ENCODE peak calls at places on chromosomes 5 and 9, in four cellular contexts. One of them, this sample, is unnamed.

GRCh38 chr9:68704804-68705635 is at the start of gene PIP5K1B:
- DNase-seq in H1: peak
- DNase-seq in IMR-90: peak
- DNase-seq in mesendoderm: peak
- DNase-seq in this sample: peak

GRCh38 chr5:74035521-74035937 is 409.5 kb downstream of the ARHGEF28 start:
- DNase-seq in H1: no peak
- DNase-seq in IMR-90: peak
- DNase-seq in mesendoderm: peak
- DNase-seq in this sample: peak

GRCh38 chr9:78777747-78778146 is 480.8 kb downstream of the PSAT1 start:
- DNase-seq in H1: peak
- DNase-seq in IMR-90: no peak
- DNase-seq in mesendoderm: peak
- DNase-seq in this sample: peak

GRCh38 chr9:73548201-73548600 is 396.5 kb downstream of the ANXA1 start:
- DNase-seq in H1: no peak
- DNase-seq in IMR-90: no peak
- DNase-seq in mesendoderm: no peak
- DNase-seq in this sample: no peak

GRCh38 chr5:134708301-134708700 is 30.0 kb upstream of the CAMLG start:
- DNase-seq in H1: no peak
- DNase-seq in IMR-90: peak
- DNase-seq in mesendoderm: no peak
- DNase-seq in this sample: no peak

GRCh38 chr5:1294839-1295649 is at the start of gene TERT:
- DNase-seq in H1: peak
- DNase-seq in IMR-90: no peak
- DNase-seq in mesendoderm: peak
- DNase-seq in this sample: peak

GRCh38 chr9:7206221-7206758 is 448.5 kb downstream of the KDM4C start:
- DNase-seq in H1: no peak
- DNase-seq in IMR-90: no peak
- DNase-seq in mesendoderm: no peak
- DNase-seq in this sample: no peak

GRCh38 chr9:126162611-126163381 is 163.8 kb upstream of the MVB12B start:
- DNase-seq in H1: peak
- DNase-seq in IMR-90: no peak
- DNase-seq in mesendoderm: no peak
- DNase-seq in this sample: no peak

GRCh38 chr9:119675951-119676350 is 306.7 kb upstream of the BRINP1 start:
- DNase-seq in H1: no peak
- DNase-seq in IMR-90: no peak
- DNase-seq in mesendoderm: peak
- DNase-seq in this sample: no peak

GRCh38 chr5:52837591-52838001 is 49.9 kb downstream of the ITGA1 start:
- DNase-seq in H1: no peak
- DNase-seq in IMR-90: peak
- DNase-seq in mesendoderm: no peak
- DNase-seq in this sample: no peak

GRCh38 chr9:136653323-136654064 is 9.2 kb upstream of the EGFL7 start:
- DNase-seq in H1: no peak
- DNase-seq in IMR-90: no peak
- DNase-seq in mesendoderm: no peak
- DNase-seq in this sample: no peak

GRCh38 chr5:137405393-137405792 is 93.7 kb downstream of the SPOCK1 start:
- DNase-seq in H1: no peak
- DNase-seq in IMR-90: no peak
- DNase-seq in mesendoderm: peak
- DNase-seq in this sample: no peak

GRCh38 chr5:167049043-167049663 is 1242.3 kb upstream of the WWC1 start:
- DNase-seq in H1: no peak
- DNase-seq in IMR-90: no peak
- DNase-seq in mesendoderm: peak
- DNase-seq in this sample: peak

GRCh38 chr5:56023296-56023695 is 28.5 kb upstream of the IL6ST start:
- DNase-seq in H1: no peak
- DNase-seq in IMR-90: no peak
- DNase-seq in mesendoderm: no peak
- DNase-seq in this sample: no peak

GRCh38 chr5:96626956-96627355 is 35.2 kb upstream of the CAST start:
- DNase-seq in H1: no peak
- DNase-seq in IMR-90: peak
- DNase-seq in mesendoderm: no peak
- DNase-seq in this sample: no peak

GRCh38 chr9:97564291-97565175 is 63.1 kb downstream of the TMOD1 start:
- DNase-seq in H1: peak
- DNase-seq in IMR-90: peak
- DNase-seq in mesendoderm: no peak
- DNase-seq in this sample: peak

GRCh38 chr5:170572453-170572852 is 68.6 kb downstream of the KCNIP1 start:
- DNase-seq in H1: no peak
- DNase-seq in IMR-90: no peak
- DNase-seq in mesendoderm: no peak
- DNase-seq in this sample: no peak

GRCh38 chr9:23771746-23772145 is 54.3 kb downstream of the ELAVL2 start:
- DNase-seq in H1: no peak
- DNase-seq in IMR-90: no peak
- DNase-seq in mesendoderm: no peak
- DNase-seq in this sample: no peak

GRCh38 chr5:73789851-73790281 is 163.9 kb downstream of the ARHGEF28 start:
- DNase-seq in H1: no peak
- DNase-seq in IMR-90: no peak
- DNase-seq in mesendoderm: no peak
- DNase-seq in this sample: no peak

GRCh38 chr9:34025062-34025461 is 23.6 kb downstream of the UBAP2 start:
- DNase-seq in H1: no peak
- DNase-seq in IMR-90: peak
- DNase-seq in mesendoderm: no peak
- DNase-seq in this sample: no peak
- H4K5ac ChIP-seq in H1: no peak
- H4K5ac ChIP-seq in IMR-90: no peak
- H4K5ac ChIP-seq in mesendoderm: no peak
- H4K5ac ChIP-seq in this sample: no peak

DNA sequence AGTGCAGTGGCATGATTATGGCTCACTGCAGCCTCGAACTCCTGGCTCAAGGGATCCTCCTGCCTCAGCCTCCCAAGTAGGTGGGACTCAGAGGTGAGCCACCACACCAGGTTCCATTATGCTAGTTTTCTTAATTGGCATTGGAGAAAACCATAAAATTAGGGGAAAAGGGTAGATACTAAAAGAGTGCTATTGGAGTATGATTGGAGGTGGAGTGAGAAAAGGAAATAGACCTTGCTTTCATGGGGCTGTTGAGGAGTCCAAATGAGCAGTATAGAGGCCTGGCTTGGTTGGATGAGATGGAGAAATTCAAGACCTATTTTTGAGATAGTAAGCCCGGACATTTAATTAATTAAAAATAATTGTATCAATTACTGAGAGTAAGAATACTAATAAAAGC is 888 bp upstream of the BRD3OS start:
- DNase-seq in H1: no peak
- DNase-seq in IMR-90: no peak
- DNase-seq in mesendoderm: no peak
- DNase-seq in this sample: no peak
- H3K27ac ChIP-seq in H1: no peak
- H3K27ac ChIP-seq in IMR-90: no peak
- H3K27ac ChIP-seq in mesendoderm: no peak
- H3K27ac ChIP-seq in this sample: no peak

GRCh38 chr5:9845185-9845584 is 215.0 kb upstream of the TAS2R1 start:
- DNase-seq in H1: no peak
- DNase-seq in IMR-90: no peak
- DNase-seq in mesendoderm: no peak
- DNase-seq in this sample: no peak
- H4K5ac ChIP-seq in H1: no peak
- H4K5ac ChIP-seq in IMR-90: no peak
- H4K5ac ChIP-seq in mesendoderm: no peak
- H4K5ac ChIP-seq in this sample: no peak

GRCh38 chr9:105877719-105878118 is 183.4 kb downstream of the TMEM38B start:
- DNase-seq in H1: no peak
- DNase-seq in IMR-90: no peak
- DNase-seq in mesendoderm: no peak
- DNase-seq in this sample: no peak

GRCh38 chr9:105871547-105871946 is 177.2 kb downstream of the TMEM38B start:
- DNase-seq in H1: no peak
- DNase-seq in IMR-90: no peak
- DNase-seq in mesendoderm: no peak
- DNase-seq in this sample: no peak

GRCh38 chr9:105879181-105879580 is 184.8 kb downstream of the TMEM38B start:
- DNase-seq in H1: no peak
- DNase-seq in IMR-90: no peak
- DNase-seq in mesendoderm: peak
- DNase-seq in this sample: no peak

DNA sequence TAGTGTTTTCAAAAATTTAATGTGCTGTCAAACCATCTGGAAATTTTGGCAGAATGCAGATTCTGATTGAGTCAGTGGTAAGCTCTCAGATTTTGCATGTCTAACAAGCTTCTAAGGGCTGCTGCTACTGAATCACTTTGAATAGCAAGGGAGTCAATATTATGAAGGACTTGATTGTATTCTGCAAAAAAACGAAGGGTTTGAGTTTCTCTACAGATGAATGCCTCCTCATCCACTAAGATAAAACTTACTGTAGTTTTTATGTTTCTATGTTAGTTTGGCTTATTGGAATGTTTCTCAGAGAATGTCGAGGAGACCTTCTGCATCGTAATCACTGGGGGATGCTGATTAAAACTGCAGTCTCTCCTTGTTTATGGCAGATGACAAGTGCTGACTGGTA is 179.5 kb downstream of the TMEM38B start:
- DNase-seq in H1: no peak
- DNase-seq in IMR-90: no peak
- DNase-seq in mesendoderm: no peak
- DNase-seq in this sample: no peak
- H3K27ac ChIP-seq in H1: no peak
- H3K27ac ChIP-seq in IMR-90: no peak
- H3K27ac ChIP-seq in mesendoderm: no peak
- H3K27ac ChIP-seq in this sample: no peak

GRCh38 chr5:179969110-179969509 is 61.4 kb upstream of the TBC1D9B start:
- DNase-seq in H1: no peak
- DNase-seq in IMR-90: no peak
- DNase-seq in mesendoderm: no peak
- DNase-seq in this sample: no peak
- H4K5ac ChIP-seq in H1: no peak
- H4K5ac ChIP-seq in IMR-90: no peak
- H4K5ac ChIP-seq in mesendoderm: no peak
- H4K5ac ChIP-seq in this sample: no peak